ENCODE peak calls at places on chromosomes 2 and 18, in ten cellular contexts. O is lung, I is cardiac fibroblast, H is HFF-Myc, D is endothelial cell, Z is heart right ventricle, Y is glutamatergic neuron, T is SK-N-SH, F is cardiac muscle cell, R is fibroblast of lung. V is an unnamed sample.
A peak's percentile ranks its signal among the peaks of the same experiment; 100 is the strongest.

GRCh38 chr2:144099746-144100438 is 420.0 kb downstream of the ZEB2 start:
- DNase-seq in R (peak; percentile 77), F (peak; percentile 50), H (no peak), O (no peak), I (peak; percentile 90), Y (no peak), Z (no peak), D (no peak), T (no peak), V (no peak)

GRCh38 chr2:27960237-27960912 is 69.8 kb downstream of the BABAM2 start:
- DNase-seq in I (peak; percentile 94), O (no peak), T (no peak), F (peak; percentile 92), R (peak; percentile 92), H (peak; percentile 50), D (no peak), Z (no peak), Y (no peak), V (no peak)

GRCh38 chr2:155643056-155643775 is 689.3 kb downstream of the NR4A2 start:
- DNase-seq in R (no peak), O (no peak), Y (no peak), D (no peak), Z (no peak), F (no peak), H (no peak), T (no peak), I (no peak), V (no peak)

GRCh38 chr2:29374823-29375222 is 259.6 kb downstream of the CLIP4 start:
- DNase-seq in T (no peak), R (no peak), D (no peak), Z (no peak), I (no peak), O (no peak), F (no peak), Y (no peak), H (no peak), V (no peak)

GRCh38 chr2:171447675-171448074 is 13.6 kb downstream of the DCAF17 start:
- DNase-seq in H (no peak), R (no peak), D (no peak), T (no peak), F (no peak), Y (no peak), Z (no peak), O (no peak), I (peak; percentile 4), V (no peak)

GRCh38 chr2:223760838-223761502 is 76.4 kb downstream of the AP1S3 start:
- DNase-seq in T (peak; percentile 20), I (peak; percentile 89), Z (no peak), Y (no peak), F (peak; percentile 51), D (no peak), R (peak; percentile 77), H (peak; percentile 54), O (peak; percentile 32), V (no peak)

GRCh38 chr2:45117383-45117782 is 108.1 kb upstream of the SIX2 start:
- DNase-seq in R (no peak), F (no peak), O (no peak), D (no peak), I (no peak), H (no peak), Y (no peak), T (peak; percentile 55), Z (no peak), V (no peak)

GRCh38 chr2:196195758-196196157 is 24.4 kb upstream of the STK17B start:
- DNase-seq in T (no peak), R (no peak), H (no peak), I (no peak), Z (no peak), F (no peak), O (no peak), D (no peak), Y (no peak), V (no peak)

GRCh38 chr2:72325592-72326422 is 178.1 kb upstream of the CYP26B1 start:
- DNase-seq in R (peak; percentile 7), Z (no peak), O (no peak), I (peak; percentile 39), T (no peak), F (peak; percentile 35), Y (peak; percentile 42), H (no peak), D (peak; percentile 53), V (no peak)
- TF ChIP-seq CTCF in R (peak; percentile 69), Z (peak; percentile 51), O (no peak), I (peak; percentile 84), T (peak; percentile 56), F (peak; percentile 77), Y (peak; percentile 58), H (peak; percentile 78), D (peak; percentile 71), V (peak; percentile 54)

DNA sequence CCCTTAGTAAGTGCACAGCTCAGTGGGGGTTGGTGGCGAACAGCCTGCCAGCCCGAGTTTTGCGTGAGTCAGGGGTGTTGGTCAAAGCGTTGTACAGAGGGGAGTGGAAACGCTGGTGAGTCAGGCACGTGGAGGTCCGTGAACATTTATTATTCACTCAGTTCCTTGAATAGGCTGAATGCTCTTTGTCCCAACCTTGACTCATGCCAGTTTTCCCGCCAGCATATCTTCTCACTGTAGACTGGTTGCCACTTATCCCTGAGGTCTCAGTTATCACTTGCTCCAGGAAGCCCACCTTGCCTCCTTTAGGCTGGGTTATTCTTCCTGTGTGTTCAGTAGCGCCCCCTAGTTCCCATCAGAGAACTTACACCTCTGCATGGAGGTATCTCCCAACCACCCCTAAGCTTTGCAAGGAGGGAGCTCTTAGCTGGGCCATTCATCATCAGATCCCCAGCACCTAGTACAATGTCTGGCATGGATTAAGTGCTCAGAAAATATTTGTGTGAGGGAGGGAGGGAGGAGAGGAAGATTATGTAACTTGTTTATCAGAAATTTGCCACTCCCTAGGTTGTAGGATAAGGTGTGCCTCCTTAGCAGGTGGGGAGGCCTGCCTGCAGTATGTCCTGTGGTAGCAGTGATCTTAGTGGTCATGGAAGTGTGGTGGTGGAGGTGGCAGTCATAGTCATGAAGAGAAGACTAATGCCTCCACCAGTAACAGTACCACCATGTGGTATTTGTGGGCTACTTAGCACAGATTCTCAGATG is 72.1 kb downstream of the CABLES1 start:
- DNase-seq in R (no peak), T (no peak), H (no peak), Z (no peak), I (peak; percentile 65), D (no peak), O (no peak), Y (no peak), F (no peak), V (no peak)
- TF ChIP-seq CTCF in R (peak; percentile 32), T (peak; percentile 49), H (peak; percentile 49), Z (no peak), I (peak; percentile 45), D (peak; percentile 49), O (no peak), Y (no peak), F (peak; percentile 46), V (peak; percentile 40)

GRCh38 chr2:207320381-207321159 is 154.8 kb upstream of the KLF7 start:
- DNase-seq in I (peak; percentile 31), D (no peak), F (no peak), T (no peak), Y (no peak), R (peak; percentile 62), H (no peak), O (no peak), Z (no peak), V (no peak)
- TF ChIP-seq CTCF in I (no peak), D (no peak), F (peak; percentile 7), T (peak; percentile 44), Y (no peak), R (peak; percentile 14), H (no peak), O (no peak), Z (no peak), V (peak; percentile 25)

DNA sequence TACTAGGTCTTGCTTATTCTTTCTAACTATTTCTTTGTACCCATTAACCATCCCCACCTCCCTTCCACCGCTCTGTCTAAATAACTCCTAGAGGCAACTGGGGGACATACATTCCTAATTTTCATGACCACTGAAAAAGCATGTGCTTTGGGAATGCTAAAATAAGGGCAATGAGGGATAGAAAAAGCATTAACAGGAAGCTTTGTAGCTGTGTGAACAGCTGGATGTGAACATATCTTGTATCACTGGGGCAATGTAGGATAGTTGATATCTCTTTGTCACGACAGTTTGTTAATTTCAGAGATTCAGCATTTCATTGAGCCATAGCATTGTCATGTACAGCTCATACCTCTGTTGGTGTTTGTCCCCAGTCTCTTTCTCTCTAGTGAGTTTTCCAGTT is 230.4 kb upstream of the NRP2 start:
- DNase-seq in D (no peak), Y (no peak), H (no peak), O (no peak), Z (no peak), I (no peak), T (no peak), R (no peak), F (no peak), V (no peak)
- TF ChIP-seq CTCF in D (no peak), Y (no peak), H (no peak), O (no peak), Z (no peak), I (no peak), T (no peak), R (no peak), F (no peak), V (no peak)

GRCh38 chr2:30807249-30807648 is at the start of gene CAPN13:
- DNase-seq in D (no peak), Y (no peak), H (no peak), F (no peak), O (peak; percentile 56), T (no peak), R (no peak), Z (no peak), I (no peak), V (no peak)
- TF ChIP-seq CTCF in D (no peak), Y (no peak), H (no peak), F (no peak), O (no peak), T (no peak), R (no peak), Z (no peak), I (no peak), V (no peak)